ENCODE peak calls at places on chromosomes 3 and 15, in eight cellular contexts. One of them, this sample, is unnamed.

GRCh38 chr15:41105348-41106334 is 10.4 kb downstream of the INO80 start:
- ATAC-seq in naive thymus-derived CD8-positive, alpha-beta T cell: no peak
- ATAC-seq in lower lobe of right lung: peak
- ATAC-seq in RWPE2: no peak
- ATAC-seq in right cardiac atrium: no peak
- ATAC-seq in body of pancreas: no peak
- ATAC-seq in lung: no peak
- ATAC-seq in activated CD8-positive, alpha-beta T cell treated with anti-CD3 and anti-CD28 coated beads for 36 hours: no peak
- ATAC-seq in this sample: no peak

GRCh38 chr15:100043732-100044131 is 298.0 kb downstream of the ADAMTS17 start:
- ATAC-seq in body of pancreas: no peak
- ATAC-seq in activated CD8-positive, alpha-beta T cell treated with anti-CD3 and anti-CD28 coated beads for 36 hours: no peak
- ATAC-seq in RWPE2: peak
- ATAC-seq in naive thymus-derived CD8-positive, alpha-beta T cell: no peak
- ATAC-seq in lung: no peak
- ATAC-seq in lower lobe of right lung: no peak
- ATAC-seq in right cardiac atrium: peak
- ATAC-seq in this sample: no peak

GRCh38 chr3:184780981-184781515 is 30.9 kb upstream of the VPS8 start:
- ATAC-seq in activated CD8-positive, alpha-beta T cell treated with anti-CD3 and anti-CD28 coated beads for 36 hours: no peak
- ATAC-seq in right cardiac atrium: no peak
- ATAC-seq in naive thymus-derived CD8-positive, alpha-beta T cell: no peak
- ATAC-seq in lower lobe of right lung: no peak
- ATAC-seq in RWPE2: no peak
- ATAC-seq in lung: no peak
- ATAC-seq in body of pancreas: no peak
- ATAC-seq in this sample: no peak

GRCh38 chr3:165233521-165234195 is 37.5 kb upstream of the SLITRK3 start:
- ATAC-seq in right cardiac atrium: no peak
- ATAC-seq in naive thymus-derived CD8-positive, alpha-beta T cell: no peak
- ATAC-seq in activated CD8-positive, alpha-beta T cell treated with anti-CD3 and anti-CD28 coated beads for 36 hours: no peak
- ATAC-seq in lung: peak
- ATAC-seq in RWPE2: peak
- ATAC-seq in lower lobe of right lung: peak
- ATAC-seq in body of pancreas: no peak
- ATAC-seq in this sample: no peak

GRCh38 chr3:191373327-191373726 is 43.0 kb upstream of the UTS2B start:
- ATAC-seq in activated CD8-positive, alpha-beta T cell treated with anti-CD3 and anti-CD28 coated beads for 36 hours: no peak
- ATAC-seq in lung: no peak
- ATAC-seq in naive thymus-derived CD8-positive, alpha-beta T cell: no peak
- ATAC-seq in RWPE2: no peak
- ATAC-seq in body of pancreas: no peak
- ATAC-seq in lower lobe of right lung: no peak
- ATAC-seq in right cardiac atrium: no peak
- ATAC-seq in this sample: no peak

GRCh38 chr15:91562698-91563097 is 290.8 kb upstream of the SLCO3A1 start:
- ATAC-seq in RWPE2: no peak
- ATAC-seq in naive thymus-derived CD8-positive, alpha-beta T cell: no peak
- ATAC-seq in body of pancreas: no peak
- ATAC-seq in activated CD8-positive, alpha-beta T cell treated with anti-CD3 and anti-CD28 coated beads for 36 hours: no peak
- ATAC-seq in lower lobe of right lung: no peak
- ATAC-seq in right cardiac atrium: peak
- ATAC-seq in lung: no peak
- ATAC-seq in this sample: no peak

GRCh38 chr3:112629425-112629824 is 11.5 kb downstream of the CCDC80 start:
- ATAC-seq in activated CD8-positive, alpha-beta T cell treated with anti-CD3 and anti-CD28 coated beads for 36 hours: peak
- ATAC-seq in body of pancreas: peak
- ATAC-seq in lung: peak
- ATAC-seq in RWPE2: peak
- ATAC-seq in lower lobe of right lung: peak
- ATAC-seq in right cardiac atrium: peak
- ATAC-seq in naive thymus-derived CD8-positive, alpha-beta T cell: no peak
- ATAC-seq in this sample: peak

GRCh38 chr3:37997791-37998370 is 7.3 kb downstream of the VILL start:
- ATAC-seq in right cardiac atrium: no peak
- ATAC-seq in lower lobe of right lung: no peak
- ATAC-seq in RWPE2: no peak
- ATAC-seq in naive thymus-derived CD8-positive, alpha-beta T cell: no peak
- ATAC-seq in body of pancreas: no peak
- ATAC-seq in lung: no peak
- ATAC-seq in activated CD8-positive, alpha-beta T cell treated with anti-CD3 and anti-CD28 coated beads for 36 hours: no peak
- ATAC-seq in this sample: no peak

GRCh38 chr3:15399970-15400369 is 27.4 kb downstream of the METTL6 start:
- ATAC-seq in activated CD8-positive, alpha-beta T cell treated with anti-CD3 and anti-CD28 coated beads for 36 hours: peak
- ATAC-seq in body of pancreas: no peak
- ATAC-seq in RWPE2: no peak
- ATAC-seq in lung: no peak
- ATAC-seq in lower lobe of right lung: no peak
- ATAC-seq in right cardiac atrium: no peak
- ATAC-seq in naive thymus-derived CD8-positive, alpha-beta T cell: peak
- ATAC-seq in this sample: no peak

GRCh38 chr3:42442640-42443039 is 32.2 kb upstream of the LYZL4 start:
- ATAC-seq in body of pancreas: no peak
- ATAC-seq in lung: no peak
- ATAC-seq in right cardiac atrium: no peak
- ATAC-seq in lower lobe of right lung: peak
- ATAC-seq in RWPE2: peak
- ATAC-seq in naive thymus-derived CD8-positive, alpha-beta T cell: no peak
- ATAC-seq in activated CD8-positive, alpha-beta T cell treated with anti-CD3 and anti-CD28 coated beads for 36 hours: no peak
- ATAC-seq in this sample: no peak